ENCODE peak calls at places on chromosomes 5 and 9, in seven cellular contexts. Z is naive thymus-derived CD8-positive, alpha-beta T cell; V is GM10248; W is stimulated activated CD4-positive, alpha-beta T cell treated with anti-CD3 and anti-CD28 coated beads, Interleukin-12 subunit alpha, Interleukin-12 subunit beta, amount 100 ng/mL, for 24 hours; L is dorsolateral prefrontal cortex; N is NCI-H1092; J is stomach. F is an unnamed sample.

GRCh38 chr9:69324549-69325401 is at the start of gene ENTREP1:
- DNase-seq in Z (no peak), V (no peak), W (no peak), L (no peak), N (peak), J (peak), F (no peak)

GRCh38 chr9:75993434-75993833 is 103.0 kb downstream of the PCSK5 start:
- DNase-seq in Z (no peak), V (no peak), W (no peak), L (no peak), N (no peak), J (no peak), F (no peak)

GRCh38 chr5:173642191-173642816 is 25.9 kb upstream of the BOD1 start:
- DNase-seq in Z (no peak), V (no peak), W (no peak), L (no peak), N (no peak), J (no peak), F (no peak)

GRCh38 chr5:71778678-71779276 is 59.7 kb downstream of the CARTPT start:
- DNase-seq in Z (no peak), V (no peak), W (no peak), L (no peak), N (peak), J (no peak), F (no peak)

GRCh38 chr5:107484261-107484660 is 186.5 kb downstream of the EFNA5 start:
- DNase-seq in Z (no peak), V (no peak), W (no peak), L (no peak), N (no peak), J (no peak), F (no peak)

GRCh38 chr5:133340822-133341221 is 271.5 kb downstream of the FSTL4 start:
- DNase-seq in Z (no peak), V (no peak), W (no peak), L (no peak), N (no peak), J (no peak), F (no peak)

GRCh38 chr9:122251351-122251750 is 13.3 kb downstream of the RBM18 start:
- DNase-seq in Z (no peak), V (no peak), W (no peak), L (no peak), N (no peak), J (no peak), F (no peak)

GRCh38 chr9:12538842-12539584 is 154.2 kb upstream of the TYRP1 start:
- DNase-seq in Z (no peak), V (no peak), W (no peak), L (no peak), N (no peak), J (no peak), F (no peak)

GRCh38 chr9:7212101-7212500 is 454.3 kb downstream of the KDM4C start:
- DNase-seq in Z (no peak), V (no peak), W (no peak), L (peak), N (no peak), J (no peak), F (no peak)

GRCh38 chr5:157915638-157916037 is 56.7 kb upstream of the CLINT1 start:
- DNase-seq in Z (no peak), V (no peak), W (no peak), L (peak), N (peak), J (peak), F (no peak)

GRCh38 chr5:417765-418559 is 25.0 kb upstream of the EXOC3 start:
- DNase-seq in Z (no peak), V (no peak), W (no peak), L (no peak), N (no peak), J (no peak), F (no peak)

GRCh38 chr9:121811140-121811539 is 159.7 kb downstream of the DAB2IP start:
- DNase-seq in Z (no peak), V (no peak), W (no peak), L (no peak), N (no peak), J (no peak), F (no peak)

GRCh38 chr9:10512144-10512543 is 100.7 kb downstream of the PTPRD start:
- DNase-seq in Z (no peak), V (no peak), W (no peak), L (no peak), N (no peak), J (no peak), F (no peak)

GRCh38 chr9:106875548-106875947 is 12.6 kb downstream of the ZNF462 start:
- DNase-seq in Z (no peak), V (no peak), W (no peak), L (no peak), N (no peak), J (no peak), F (no peak)

GRCh38 chr5:56075361-56075760 is 80.6 kb upstream of the IL6ST start:
- DNase-seq in Z (no peak), V (no peak), W (no peak), L (no peak), N (no peak), J (no peak), F (no peak)

GRCh38 chr5:92543246-92543645 is 1037.8 kb downstream of the NR2F1-AS1 start:
- DNase-seq in Z (no peak), V (no peak), W (no peak), L (no peak), N (no peak), J (no peak), F (no peak)

GRCh38 chr5:67211926-67212325 is 15.3 kb upstream of the CD180 start:
- DNase-seq in Z (no peak), V (no peak), W (no peak), L (no peak), N (no peak), J (no peak), F (no peak)

GRCh38 chr5:11069041-11069440 is 308.0 kb upstream of the DAP start:
- DNase-seq in Z (no peak), V (no peak), W (no peak), L (no peak), N (no peak), J (no peak), F (no peak)

GRCh38 chr5:180283026-180283615 is 8.8 kb downstream of the MAPK9 start:
- DNase-seq in Z (no peak), V (no peak), W (no peak), L (no peak), N (no peak), J (no peak), F (no peak)

GRCh38 chr5:14149672-14150053 is 6.5 kb downstream of the TRIO start:
- DNase-seq in Z (no peak), V (no peak), W (no peak), L (no peak), N (no peak), J (no peak), F (no peak)

GRCh38 chr5:85109616-85110015 is 724.9 kb upstream of the EDIL3 start:
- DNase-seq in Z (no peak), V (no peak), W (no peak), L (no peak), N (no peak), J (no peak), F (no peak)

GRCh38 chr5:98938459-98938858 is 9.7 kb upstream of the CHD1 start:
- DNase-seq in Z (no peak), V (no peak), W (no peak), L (no peak), N (no peak), J (no peak), F (no peak)

GRCh38 chr9:95570150-95570549 is 53.4 kb upstream of the PTCH1 start:
- DNase-seq in Z (no peak), V (no peak), W (no peak), L (no peak), N (no peak), J (no peak), F (no peak)

GRCh38 chr5:16411235-16411634 is 54.4 kb downstream of the ZNF622 start:
- DNase-seq in Z (no peak), V (no peak), W (no peak), L (no peak), N (no peak), J (no peak), F (no peak)

GRCh38 chr5:69206528-69207190 is 17.3 kb downstream of the CENPH start:
- DNase-seq in Z (no peak), V (no peak), W (no peak), L (no peak), N (no peak), J (peak), F (no peak)

GRCh38 chr5:37847978-37848425 is 8.2 kb upstream of the GDNF start:
- DNase-seq in Z (no peak), V (no peak), W (no peak), L (no peak), N (no peak), J (no peak), F (no peak)

GRCh38 chr9:135978650-135979461 is 17.7 kb upstream of the UBAC1 start:
- DNase-seq in Z (peak), V (no peak), W (no peak), L (peak), N (no peak), J (no peak), F (peak)

GRCh38 chr9:2281031-2281802 is 266.1 kb downstream of the SMARCA2 start:
- DNase-seq in Z (no peak), V (no peak), W (no peak), L (no peak), N (no peak), J (no peak), F (no peak)

GRCh38 chr9:89523948-89524347 is 26.0 kb upstream of the SEMA4D start:
- DNase-seq in Z (no peak), V (no peak), W (no peak), L (no peak), N (no peak), J (no peak), F (peak)

GRCh38 chr9:80144856-80145255 is 573.1 kb downstream of the TLE4 start:
- DNase-seq in Z (no peak), V (no peak), W (no peak), L (no peak), N (no peak), J (no peak), F (no peak)

GRCh38 chr5:98299435-98299834 is 474.0 kb upstream of the RGMB start:
- DNase-seq in Z (no peak), V (no peak), W (no peak), L (no peak), N (no peak), J (no peak), F (no peak)

GRCh38 chr9:112048924-112049785 is 125.9 kb downstream of the SUSD1 start:
- DNase-seq in Z (no peak), V (no peak), W (no peak), L (no peak), N (peak), J (peak), F (no peak)

GRCh38 chr5:41869150-41869738 is 981 bp downstream of the OXCT1 start:
- DNase-seq in Z (no peak), V (peak), W (peak), L (peak), N (peak), J (peak), F (no peak)

F was measured in T-cell.